ENCODE peak calls at places on chromosomes 3 and 15, in four cellular contexts. G is ureter, C is coronary artery, A is SJCRH30. M is an unnamed sample.

GRCh38 chr3:118972974-118973373 is 61.7 kb downstream of the IGSF11 start:
- DNase-seq in G (no peak), A (no peak), C (no peak), M (no peak)

GRCh38 chr3:69204315-69204957 is 82.0 kb upstream of the LMOD3 start:
- DNase-seq in G (no peak), A (no peak), C (no peak), M (no peak)

GRCh38 chr15:70477750-70478250 is 285.6 kb downstream of the UACA start:
- DNase-seq in C (no peak), G (no peak), A (no peak), M (no peak)

GRCh38 chr15:31353931-31354330 is 27.3 kb downstream of the KLF13 start:
- DNase-seq in A (peak; percentile 26), C (no peak), G (no peak), M (peak; percentile 92)

GRCh38 chr3:14948609-14949038 is 1.2 kb downstream of the NR2C2 start:
- DNase-seq in A (no peak), G (no peak), C (no peak), M (no peak)

GRCh38 chr3:17942856-17943255 is 200.4 kb upstream of the TBC1D5 start:
- DNase-seq in A (no peak), G (no peak), C (no peak), M (no peak)

GRCh38 chr3:126442099-126442848 is 33.4 kb downstream of the ZXDC start:
- DNase-seq in A (no peak), G (no peak), C (no peak), M (no peak)

GRCh38 chr3:25592510-25592968 is 72.2 kb downstream of the TOP2B start:
- DNase-seq in A (peak; percentile 47), G (no peak), C (peak; percentile 85), M (no peak)

GRCh38 chr3:46284981-46285683 is 42.9 kb downstream of the CCR3 start:
- DNase-seq in C (no peak), G (no peak), A (no peak), M (no peak)

GRCh38 chr3:179450901-179451334 is 352 bp downstream of the GNB4 start:
- DNase-seq in A (peak; percentile 56), G (peak; percentile 45), C (peak; percentile 76), M (peak; percentile 46)

GRCh38 chr3:168220609-168221008 is 124.9 kb upstream of the GOLIM4 start:
- DNase-seq in G (no peak), C (no peak), A (peak; percentile 1), M (no peak)

GRCh38 chr3:8458235-8458634 is 43.4 kb upstream of the LMCD1 start:
- DNase-seq in C (no peak), G (no peak), A (no peak), M (no peak)

M was measured in left lobe of liver.